ENCODE peak calls at places on chromosomes 16 and 17, in eight cellular contexts. One of them, this sample, is unnamed.

GRCh38 chr17:44121206-44121605 is 2.2 kb downstream of the HDAC5 start:
- DNase-seq in NCI-H1417: no peak
- DNase-seq in B cell: no peak
- DNase-seq in AG04449: no peak
- DNase-seq in NCI-H460: no peak
- DNase-seq in A172: no peak
- DNase-seq in aorta: no peak
- DNase-seq in fibroblast of the aortic adventitia: no peak
- DNase-seq in this sample: no peak

GRCh38 chr17:76240461-76241204 is at the start of gene RNF157:
- DNase-seq in NCI-H1417: peak
- DNase-seq in B cell: peak
- DNase-seq in AG04449: no peak
- DNase-seq in NCI-H460: no peak
- DNase-seq in A172: peak
- DNase-seq in aorta: peak
- DNase-seq in fibroblast of the aortic adventitia: peak
- DNase-seq in this sample: peak

GRCh38 chr17:70577456-70577855 is 408.1 kb downstream of the KCNJ2 start:
- DNase-seq in NCI-H1417: no peak
- DNase-seq in B cell: no peak
- DNase-seq in AG04449: no peak
- DNase-seq in NCI-H460: no peak
- DNase-seq in A172: no peak
- DNase-seq in aorta: no peak
- DNase-seq in fibroblast of the aortic adventitia: no peak
- DNase-seq in this sample: no peak

GRCh38 chr17:13721705-13722104 is 120.0 kb upstream of the HS3ST3A1 start:
- DNase-seq in NCI-H1417: no peak
- DNase-seq in B cell: no peak
- DNase-seq in AG04449: no peak
- DNase-seq in NCI-H460: no peak
- DNase-seq in A172: no peak
- DNase-seq in aorta: no peak
- DNase-seq in fibroblast of the aortic adventitia: no peak
- DNase-seq in this sample: no peak

GRCh38 chr17:49848019-49848473 is at the start of gene TAC4:
- DNase-seq in NCI-H1417: no peak
- DNase-seq in B cell: no peak
- DNase-seq in AG04449: no peak
- DNase-seq in NCI-H460: no peak
- DNase-seq in A172: no peak
- DNase-seq in aorta: no peak
- DNase-seq in fibroblast of the aortic adventitia: no peak
- DNase-seq in this sample: no peak

GRCh38 chr17:77316191-77316641 is 175.4 kb downstream of the SEC14L1 start:
- DNase-seq in NCI-H1417: no peak
- DNase-seq in B cell: no peak
- DNase-seq in AG04449: no peak
- DNase-seq in NCI-H460: no peak
- DNase-seq in A172: peak
- DNase-seq in aorta: peak
- DNase-seq in fibroblast of the aortic adventitia: peak
- DNase-seq in this sample: no peak

GRCh38 chr17:307295-307691 is 45.3 kb downstream of the RPH3AL start:
- DNase-seq in NCI-H1417: no peak
- DNase-seq in B cell: no peak
- DNase-seq in AG04449: no peak
- DNase-seq in NCI-H460: no peak
- DNase-seq in A172: no peak
- DNase-seq in aorta: peak
- DNase-seq in fibroblast of the aortic adventitia: no peak
- DNase-seq in this sample: no peak

GRCh38 chr17:42459983-42460300 is 1.3 kb downstream of the ATP6V0A1 start:
- DNase-seq in NCI-H1417: no peak
- DNase-seq in B cell: peak
- DNase-seq in AG04449: no peak
- DNase-seq in NCI-H460: peak
- DNase-seq in A172: peak
- DNase-seq in aorta: no peak
- DNase-seq in fibroblast of the aortic adventitia: peak
- DNase-seq in this sample: peak

GRCh38 chr17:44354582-44355309 is 8.9 kb downstream of the FAM171A2 start:
- DNase-seq in NCI-H1417: no peak
- DNase-seq in B cell: peak
- DNase-seq in AG04449: no peak
- DNase-seq in NCI-H460: no peak
- DNase-seq in A172: no peak
- DNase-seq in aorta: no peak
- DNase-seq in fibroblast of the aortic adventitia: no peak
- DNase-seq in this sample: peak

GRCh38 chr17:78154903-78155811 is 9.0 kb downstream of the C17orf99 start:
- DNase-seq in NCI-H1417: no peak
- DNase-seq in B cell: peak
- DNase-seq in AG04449: no peak
- DNase-seq in NCI-H460: no peak
- DNase-seq in A172: no peak
- DNase-seq in aorta: no peak
- DNase-seq in fibroblast of the aortic adventitia: no peak
- DNase-seq in this sample: peak

GRCh38 chr16:54248863-54249710 is 37.5 kb downstream of the IRX3 start:
- DNase-seq in NCI-H1417: no peak
- DNase-seq in B cell: no peak
- DNase-seq in AG04449: no peak
- DNase-seq in NCI-H460: no peak
- DNase-seq in A172: no peak
- DNase-seq in aorta: no peak
- DNase-seq in fibroblast of the aortic adventitia: no peak
- DNase-seq in this sample: no peak

GRCh38 chr16:23145608-23146007 is 3.6 kb downstream of the USP31 start:
- DNase-seq in NCI-H1417: no peak
- DNase-seq in B cell: no peak
- DNase-seq in AG04449: no peak
- DNase-seq in NCI-H460: no peak
- DNase-seq in A172: peak
- DNase-seq in aorta: no peak
- DNase-seq in fibroblast of the aortic adventitia: peak
- DNase-seq in this sample: no peak

GRCh38 chr16:65845466-65846209 is 520.9 kb upstream of the CDH5 start:
- DNase-seq in NCI-H1417: no peak
- DNase-seq in B cell: no peak
- DNase-seq in AG04449: no peak
- DNase-seq in NCI-H460: peak
- DNase-seq in A172: peak
- DNase-seq in aorta: no peak
- DNase-seq in fibroblast of the aortic adventitia: peak
- DNase-seq in this sample: no peak

GRCh38 chr17:33292184-33292980 is 713 bp downstream of the ASIC2 start:
- DNase-seq in NCI-H1417: peak
- DNase-seq in B cell: peak
- DNase-seq in AG04449: no peak
- DNase-seq in NCI-H460: no peak
- DNase-seq in A172: no peak
- DNase-seq in aorta: peak
- DNase-seq in fibroblast of the aortic adventitia: peak
- DNase-seq in this sample: peak

GRCh38 chr16:67563708-67564468 is 1.6 kb downstream of the CTCF start:
- DNase-seq in NCI-H1417: no peak
- DNase-seq in B cell: no peak
- DNase-seq in AG04449: no peak
- DNase-seq in NCI-H460: peak
- DNase-seq in A172: peak
- DNase-seq in aorta: no peak
- DNase-seq in fibroblast of the aortic adventitia: peak
- DNase-seq in this sample: no peak

GRCh38 chr16:85385463-85386331 is 227.4 kb upstream of the GSE1 start:
- DNase-seq in NCI-H1417: no peak
- DNase-seq in B cell: no peak
- DNase-seq in AG04449: no peak
- DNase-seq in NCI-H460: no peak
- DNase-seq in A172: no peak
- DNase-seq in aorta: peak
- DNase-seq in fibroblast of the aortic adventitia: no peak
- DNase-seq in this sample: no peak

GRCh38 chr17:15398291-15398690 is 56.9 kb upstream of the TEKT3 start:
- DNase-seq in NCI-H1417: no peak
- DNase-seq in B cell: no peak
- DNase-seq in AG04449: no peak
- DNase-seq in NCI-H460: no peak
- DNase-seq in A172: peak
- DNase-seq in aorta: no peak
- DNase-seq in fibroblast of the aortic adventitia: peak
- DNase-seq in this sample: no peak

GRCh38 chr16:82630688-82631087 is 3.9 kb downstream of the CDH13 start:
- DNase-seq in NCI-H1417: no peak
- DNase-seq in B cell: no peak
- DNase-seq in AG04449: no peak
- DNase-seq in NCI-H460: no peak
- DNase-seq in A172: no peak
- DNase-seq in aorta: no peak
- DNase-seq in fibroblast of the aortic adventitia: peak
- DNase-seq in this sample: no peak

GRCh38 chr17:2183346-2183745 is 120.2 kb downstream of the SMG6 start:
- DNase-seq in NCI-H1417: no peak
- DNase-seq in B cell: no peak
- DNase-seq in AG04449: no peak
- DNase-seq in NCI-H460: no peak
- DNase-seq in A172: no peak
- DNase-seq in aorta: no peak
- DNase-seq in fibroblast of the aortic adventitia: no peak
- DNase-seq in this sample: no peak

GRCh38 chr17:77235370-77236080 is 94.8 kb downstream of the SEC14L1 start:
- DNase-seq in NCI-H1417: peak
- DNase-seq in B cell: no peak
- DNase-seq in AG04449: peak
- DNase-seq in NCI-H460: no peak
- DNase-seq in A172: peak
- DNase-seq in aorta: peak
- DNase-seq in fibroblast of the aortic adventitia: peak
- DNase-seq in this sample: peak

GRCh38 chr17:55710410-55710809 is 12.3 kb downstream of the TMEM100 start:
- DNase-seq in NCI-H1417: peak
- DNase-seq in B cell: no peak
- DNase-seq in AG04449: no peak
- DNase-seq in NCI-H460: peak
- DNase-seq in A172: no peak
- DNase-seq in aorta: no peak
- DNase-seq in fibroblast of the aortic adventitia: peak
- DNase-seq in this sample: no peak

GRCh38 chr17:27968206-27968732 is 74.2 kb upstream of the NLK start:
- DNase-seq in NCI-H1417: no peak
- DNase-seq in B cell: no peak
- DNase-seq in AG04449: no peak
- DNase-seq in NCI-H460: no peak
- DNase-seq in A172: no peak
- DNase-seq in aorta: no peak
- DNase-seq in fibroblast of the aortic adventitia: no peak
- DNase-seq in this sample: no peak

GRCh38 chr17:527247-527646 is 174.6 kb upstream of the RPH3AL start:
- DNase-seq in NCI-H1417: no peak
- DNase-seq in B cell: no peak
- DNase-seq in AG04449: no peak
- DNase-seq in NCI-H460: no peak
- DNase-seq in A172: no peak
- DNase-seq in aorta: no peak
- DNase-seq in fibroblast of the aortic adventitia: no peak
- DNase-seq in this sample: no peak

GRCh38 chr16:78748471-78748929 is 649.0 kb downstream of the WWOX start:
- DNase-seq in NCI-H1417: peak
- DNase-seq in B cell: no peak
- DNase-seq in AG04449: no peak
- DNase-seq in NCI-H460: no peak
- DNase-seq in A172: no peak
- DNase-seq in aorta: no peak
- DNase-seq in fibroblast of the aortic adventitia: no peak
- DNase-seq in this sample: no peak

GRCh38 chr16:55528974-55529373 is 20.1 kb downstream of the LPCAT2 start:
- DNase-seq in NCI-H1417: no peak
- DNase-seq in B cell: no peak
- DNase-seq in AG04449: no peak
- DNase-seq in NCI-H460: no peak
- DNase-seq in A172: no peak
- DNase-seq in aorta: no peak
- DNase-seq in fibroblast of the aortic adventitia: no peak
- DNase-seq in this sample: no peak

GRCh38 chr17:4310349-4311060 is 46.7 kb upstream of the ANKFY1 start:
- DNase-seq in NCI-H1417: no peak
- DNase-seq in B cell: no peak
- DNase-seq in AG04449: no peak
- DNase-seq in NCI-H460: no peak
- DNase-seq in A172: no peak
- DNase-seq in aorta: no peak
- DNase-seq in fibroblast of the aortic adventitia: peak
- DNase-seq in this sample: no peak

GRCh38 chr17:49241763-49242312 is 11.3 kb upstream of the PHOSPHO1 start:
- DNase-seq in NCI-H1417: no peak
- DNase-seq in B cell: no peak
- DNase-seq in AG04449: no peak
- DNase-seq in NCI-H460: no peak
- DNase-seq in A172: no peak
- DNase-seq in aorta: no peak
- DNase-seq in fibroblast of the aortic adventitia: no peak
- DNase-seq in this sample: no peak

GRCh38 chr17:77228224-77229215 is 87.8 kb downstream of the SEC14L1 start:
- DNase-seq in NCI-H1417: peak
- DNase-seq in B cell: no peak
- DNase-seq in AG04449: no peak
- DNase-seq in NCI-H460: no peak
- DNase-seq in A172: no peak
- DNase-seq in aorta: no peak
- DNase-seq in fibroblast of the aortic adventitia: no peak
- DNase-seq in this sample: no peak

GRCh38 chr17:4342535-4342934 is 23.9 kb downstream of the UBE2G1 start:
- DNase-seq in NCI-H1417: no peak
- DNase-seq in B cell: no peak
- DNase-seq in AG04449: no peak
- DNase-seq in NCI-H460: no peak
- DNase-seq in A172: no peak
- DNase-seq in aorta: no peak
- DNase-seq in fibroblast of the aortic adventitia: no peak
- DNase-seq in this sample: no peak

GRCh38 chr16:53518550-53519416 is 15.8 kb upstream of the AKTIP start:
- DNase-seq in NCI-H1417: no peak
- DNase-seq in B cell: peak
- DNase-seq in AG04449: no peak
- DNase-seq in NCI-H460: no peak
- DNase-seq in A172: peak
- DNase-seq in aorta: no peak
- DNase-seq in fibroblast of the aortic adventitia: peak
- DNase-seq in this sample: peak

GRCh38 chr16:86240716-86241363 is 269.5 kb upstream of the FOXF1 start:
- DNase-seq in NCI-H1417: no peak
- DNase-seq in B cell: no peak
- DNase-seq in AG04449: no peak
- DNase-seq in NCI-H460: no peak
- DNase-seq in A172: no peak
- DNase-seq in aorta: no peak
- DNase-seq in fibroblast of the aortic adventitia: no peak
- DNase-seq in this sample: no peak

GRCh38 chr16:88634141-88634993 is 4.0 kb upstream of the IL17C start:
- DNase-seq in NCI-H1417: no peak
- DNase-seq in B cell: peak
- DNase-seq in AG04449: no peak
- DNase-seq in NCI-H460: no peak
- DNase-seq in A172: no peak
- DNase-seq in aorta: peak
- DNase-seq in fibroblast of the aortic adventitia: peak
- DNase-seq in this sample: peak

This sample was measured in GM10248.